ENCODE peak calls at places on chromosome 15, in seven cellular contexts. One of them, this sample, is unnamed. For H3K4me1, the result is how much of the 10 kb centered on the place peaks cover.

GRCh38 chr15:88401972-88402656 is 65.1 kb downstream of the MRPL46 start:
- DNase-seq in tibial nerve: no peak
- DNase-seq in breast epithelium: no peak
- DNase-seq in ovary: no peak
- DNase-seq in uterus: no peak
- DNase-seq in transverse colon: peak
- DNase-seq in Peyer's patch: no peak
- DNase-seq in this sample: peak

GRCh38 chr15:87609474-87609873 is 647.1 kb downstream of the NTRK3 start:
- DNase-seq in tibial nerve: no peak
- DNase-seq in breast epithelium: no peak
- DNase-seq in ovary: no peak
- DNase-seq in uterus: no peak
- DNase-seq in transverse colon: no peak
- DNase-seq in Peyer's patch: no peak
- DNase-seq in this sample: no peak

GRCh38 chr15:44125879-44126278 is 69.2 kb downstream of the FRMD5 start:
- DNase-seq in tibial nerve: no peak
- DNase-seq in breast epithelium: no peak
- DNase-seq in ovary: no peak
- DNase-seq in uterus: no peak
- DNase-seq in transverse colon: no peak
- DNase-seq in Peyer's patch: no peak
- DNase-seq in this sample: no peak

GRCh38 chr15:94061041-94061440 is 170.3 kb upstream of the MCTP2 start:
- DNase-seq in tibial nerve: no peak
- DNase-seq in breast epithelium: no peak
- DNase-seq in ovary: no peak
- DNase-seq in uterus: no peak
- DNase-seq in transverse colon: no peak
- DNase-seq in Peyer's patch: no peak
- DNase-seq in this sample: no peak

GRCh38 chr15:51579012-51579411 is 43.6 kb downstream of the DMXL2 start:
- DNase-seq in tibial nerve: no peak
- DNase-seq in breast epithelium: no peak
- DNase-seq in ovary: no peak
- DNase-seq in uterus: no peak
- DNase-seq in transverse colon: no peak
- DNase-seq in Peyer's patch: no peak
- DNase-seq in this sample: no peak

GRCh38 chr15:56524915-56525314 is 60.0 kb upstream of the MNS1 start:
- DNase-seq in tibial nerve: no peak
- DNase-seq in breast epithelium: no peak
- DNase-seq in ovary: no peak
- DNase-seq in uterus: no peak
- DNase-seq in transverse colon: no peak
- DNase-seq in Peyer's patch: no peak
- DNase-seq in this sample: no peak

GRCh38 chr15:49877871-49878511 is 241.0 kb downstream of the ATP8B4 start:
- DNase-seq in tibial nerve: peak
- DNase-seq in breast epithelium: no peak
- DNase-seq in ovary: peak
- DNase-seq in uterus: peak
- DNase-seq in transverse colon: no peak
- DNase-seq in Peyer's patch: no peak
- DNase-seq in this sample: no peak

GRCh38 chr15:51621917-51622268 is 678 bp downstream of the DMXL2 start:
- DNase-seq in tibial nerve: peak
- DNase-seq in breast epithelium: no peak
- DNase-seq in ovary: peak
- DNase-seq in uterus: peak
- DNase-seq in transverse colon: peak
- DNase-seq in Peyer's patch: peak
- DNase-seq in this sample: peak

GRCh38 chr15:42348083-42348482 is 11.2 kb upstream of the CAPN3 start:
- DNase-seq in tibial nerve: no peak
- DNase-seq in breast epithelium: no peak
- DNase-seq in ovary: no peak
- DNase-seq in uterus: no peak
- DNase-seq in transverse colon: no peak
- DNase-seq in Peyer's patch: no peak
- DNase-seq in this sample: no peak

GRCh38 chr15:77630956-77631789 is 1.5 kb downstream of the LINGO1 start:
- DNase-seq in tibial nerve: no peak
- DNase-seq in breast epithelium: no peak
- DNase-seq in ovary: no peak
- DNase-seq in uterus: no peak
- DNase-seq in transverse colon: peak
- DNase-seq in Peyer's patch: no peak
- DNase-seq in this sample: no peak

GRCh38 chr15:55799287-55800212 is 56.6 kb upstream of the PRTG start:
- DNase-seq in tibial nerve: peak
- DNase-seq in breast epithelium: no peak
- DNase-seq in ovary: no peak
- DNase-seq in uterus: peak
- DNase-seq in transverse colon: peak
- DNase-seq in Peyer's patch: no peak
- DNase-seq in this sample: no peak

GRCh38 chr15:98730860-98731711 is 82.7 kb downstream of the IGF1R start:
- DNase-seq in tibial nerve: no peak
- DNase-seq in breast epithelium: no peak
- DNase-seq in ovary: no peak
- DNase-seq in uterus: no peak
- DNase-seq in transverse colon: no peak
- DNase-seq in Peyer's patch: no peak
- DNase-seq in this sample: no peak
- H3K4me1 ChIP-seq in tibial nerve: under half
- H3K4me1 ChIP-seq in breast epithelium: under half
- H3K4me1 ChIP-seq in ovary: under half
- H3K4me1 ChIP-seq in uterus: under half
- H3K4me1 ChIP-seq in transverse colon: under half
- H3K4me1 ChIP-seq in Peyer's patch: under half
- H3K4me1 ChIP-seq in this sample: half or more

DNA sequence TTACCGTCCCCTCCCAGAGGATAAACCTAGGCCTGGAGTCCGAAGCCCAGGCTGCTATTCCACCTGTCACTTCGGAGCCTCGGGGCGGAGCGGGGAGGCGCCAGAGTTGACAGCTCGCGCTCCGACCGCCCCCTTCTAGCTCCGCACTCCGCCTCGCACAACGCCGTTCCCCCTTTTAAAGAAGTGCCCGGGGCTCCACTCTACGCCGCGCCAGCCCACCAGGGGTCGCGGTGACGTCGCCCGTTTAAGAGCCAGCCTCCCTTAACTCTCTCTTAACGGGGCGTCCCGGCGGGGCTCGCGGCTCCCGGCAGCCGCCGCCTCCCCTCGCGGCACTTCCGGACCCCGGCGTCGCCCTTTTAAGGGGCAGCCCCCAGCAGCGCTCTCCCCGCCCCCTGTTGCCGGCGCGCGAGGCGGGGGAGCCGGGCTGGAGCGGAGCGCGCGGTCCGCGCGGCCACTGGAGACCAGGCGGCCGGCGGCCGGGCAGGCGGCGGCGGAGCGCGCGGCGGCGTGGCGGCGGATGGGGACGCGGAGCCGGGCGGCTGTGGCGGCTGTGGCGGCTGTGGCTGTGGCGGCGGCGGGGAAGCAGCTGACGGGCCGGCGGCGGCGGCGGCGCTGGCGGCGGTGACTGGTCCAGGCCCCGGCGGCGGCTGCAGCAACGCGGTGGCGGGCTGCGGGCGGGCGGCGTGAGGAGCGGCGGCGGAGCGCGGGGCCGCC is at the start of gene INAFM2:
- DNase-seq in tibial nerve: peak
- DNase-seq in breast epithelium: peak
- DNase-seq in ovary: peak
- DNase-seq in uterus: peak
- DNase-seq in transverse colon: peak
- DNase-seq in Peyer's patch: peak
- DNase-seq in this sample: peak
- TF ChIP-seq POLR2A in tibial nerve: peak
- TF ChIP-seq POLR2A in breast epithelium: no peak
- TF ChIP-seq POLR2A in ovary: no peak
- TF ChIP-seq POLR2A in uterus: no peak
- TF ChIP-seq POLR2A in transverse colon: no peak
- TF ChIP-seq POLR2A in Peyer's patch: peak
- TF ChIP-seq POLR2A in this sample: no peak

GRCh38 chr15:69316281-69316680 is 17.6 kb downstream of the PAQR5 start:
- DNase-seq in tibial nerve: no peak
- DNase-seq in breast epithelium: no peak
- DNase-seq in ovary: no peak
- DNase-seq in uterus: no peak
- DNase-seq in transverse colon: no peak
- DNase-seq in Peyer's patch: peak
- DNase-seq in this sample: no peak

GRCh38 chr15:69317392-69317841 is 18.7 kb downstream of the PAQR5 start:
- DNase-seq in tibial nerve: no peak
- DNase-seq in breast epithelium: no peak
- DNase-seq in ovary: no peak
- DNase-seq in uterus: no peak
- DNase-seq in transverse colon: peak
- DNase-seq in Peyer's patch: peak
- DNase-seq in this sample: no peak

GRCh38 chr15:69319384-69320375 is 21.0 kb downstream of the PAQR5 start:
- DNase-seq in tibial nerve: no peak
- DNase-seq in breast epithelium: no peak
- DNase-seq in ovary: no peak
- DNase-seq in uterus: no peak
- DNase-seq in transverse colon: no peak
- DNase-seq in Peyer's patch: no peak
- DNase-seq in this sample: no peak

GRCh38 chr15:69315402-69316110 is 16.8 kb downstream of the PAQR5 start:
- DNase-seq in tibial nerve: no peak
- DNase-seq in breast epithelium: no peak
- DNase-seq in ovary: no peak
- DNase-seq in uterus: no peak
- DNase-seq in transverse colon: no peak
- DNase-seq in Peyer's patch: peak
- DNase-seq in this sample: no peak

DNA sequence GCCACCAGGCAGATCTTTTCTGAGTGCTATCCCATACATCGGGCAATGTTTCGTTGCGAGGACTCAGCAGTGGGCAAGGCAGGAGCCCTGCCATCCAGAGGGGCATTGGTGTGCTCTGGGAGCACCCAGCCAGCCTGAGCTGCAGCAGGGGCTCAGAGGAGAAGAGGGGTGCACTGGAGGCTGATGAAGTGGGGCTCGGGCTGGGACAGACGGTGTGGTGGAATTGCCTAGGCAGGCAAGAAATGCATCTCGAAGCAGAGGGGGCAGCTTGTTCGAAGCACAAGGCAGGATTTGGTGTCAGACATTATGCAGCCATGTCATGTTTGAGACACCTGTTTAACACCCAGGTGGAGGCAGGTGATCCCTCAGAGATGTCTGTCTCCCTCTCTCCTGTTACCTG is 19.3 kb downstream of the PAQR5 start:
- DNase-seq in tibial nerve: no peak
- DNase-seq in breast epithelium: no peak
- DNase-seq in ovary: no peak
- DNase-seq in uterus: no peak
- DNase-seq in transverse colon: no peak
- DNase-seq in Peyer's patch: no peak
- DNase-seq in this sample: no peak
- H3K4me1 ChIP-seq in tibial nerve: under half
- H3K4me1 ChIP-seq in breast epithelium: under half
- H3K4me1 ChIP-seq in ovary: under half
- H3K4me1 ChIP-seq in uterus: under half
- H3K4me1 ChIP-seq in transverse colon: under half
- H3K4me1 ChIP-seq in Peyer's patch: under half
- H3K4me1 ChIP-seq in this sample: under half

GRCh38 chr15:65819563-65819960 is 27.5 kb upstream of the DENND4A start:
- DNase-seq in tibial nerve: no peak
- DNase-seq in breast epithelium: no peak
- DNase-seq in ovary: no peak
- DNase-seq in uterus: no peak
- DNase-seq in transverse colon: no peak
- DNase-seq in Peyer's patch: peak
- DNase-seq in this sample: no peak
- TF ChIP-seq POLR2A in tibial nerve: no peak
- TF ChIP-seq POLR2A in breast epithelium: no peak
- TF ChIP-seq POLR2A in ovary: no peak
- TF ChIP-seq POLR2A in uterus: no peak
- TF ChIP-seq POLR2A in transverse colon: no peak
- TF ChIP-seq POLR2A in Peyer's patch: no peak
- TF ChIP-seq POLR2A in this sample: no peak

GRCh38 chr15:74865316-74865715 is 7.8 kb downstream of the SCAMP2 start:
- DNase-seq in tibial nerve: no peak
- DNase-seq in breast epithelium: no peak
- DNase-seq in ovary: no peak
- DNase-seq in uterus: no peak
- DNase-seq in transverse colon: no peak
- DNase-seq in Peyer's patch: no peak
- DNase-seq in this sample: no peak
- H3K4me1 ChIP-seq in tibial nerve: under half
- H3K4me1 ChIP-seq in breast epithelium: under half
- H3K4me1 ChIP-seq in ovary: under half
- H3K4me1 ChIP-seq in uterus: under half
- H3K4me1 ChIP-seq in transverse colon: under half
- H3K4me1 ChIP-seq in Peyer's patch: half or more
- H3K4me1 ChIP-seq in this sample: half or more